ENCODE peak calls at places on chromosomes 6 and 20, in seven cellular contexts. N, G, R, X, L, S and E are unnamed samples.

GRCh38 chr6:164337925-164338381 is 923.4 kb downstream of the QKI start:
- DNase-seq in X (no peak), S (no peak), N (no peak), G (no peak), R (no peak), L (no peak), E (no peak)

GRCh38 chr20:41649489-41649888 is 31.3 kb upstream of the CHD6 start:
- DNase-seq in R (no peak), N (no peak), S (no peak), L (no peak), G (no peak), X (no peak), E (no peak)

GRCh38 chr6:87623248-87623647 is 33.3 kb downstream of the ORC3 start:
- DNase-seq in X (no peak), G (peak; percentile 44), R (no peak), N (no peak), L (peak; percentile 6), S (no peak), E (no peak)

GRCh38 chr20:59598625-59599310 is 5.6 kb upstream of the PHACTR3 start:
- DNase-seq in S (peak; percentile 8), L (peak; percentile 55), R (peak; percentile 70), X (peak; percentile 85), G (peak; percentile 43), N (peak; percentile 14), E (no peak)

GRCh38 chr6:108168980-108169800 is 3.4 kb downstream of the NR2E1 start:
- DNase-seq in L (no peak), X (peak; percentile 54), S (no peak), N (no peak), G (peak; percentile 35), R (peak; percentile 54), E (no peak)

GRCh38 chr20:17856024-17856564 is 112.5 kb downstream of the SNX5 start:
- DNase-seq in L (peak; percentile 100), X (no peak), N (no peak), R (no peak), S (peak; percentile 75), G (no peak), E (no peak)

GRCh38 chr20:37378785-37379598 is 33.1 kb downstream of the SRC start:
- DNase-seq in R (no peak), X (no peak), S (no peak), N (peak; percentile 72), L (no peak), G (peak; percentile 58), E (no peak)

GRCh38 chr6:147065786-147066185 is 138.4 kb upstream of the STXBP5 start:
- DNase-seq in R (no peak), G (no peak), X (no peak), S (no peak), L (peak; percentile 34), N (no peak), E (no peak)

GRCh38 chr6:217048-217659 is 75.1 kb upstream of the DUSP22 start:
- DNase-seq in G (peak; percentile 22), R (peak; percentile 87), X (peak; percentile 66), S (no peak), L (peak; percentile 34), N (peak; percentile 5), E (no peak)

GRCh38 chr6:81380718-81381338 is 371.7 kb downstream of the TENT5A start:
- DNase-seq in G (no peak), S (no peak), N (no peak), L (peak; percentile 77), R (no peak), X (no peak), E (no peak)

GRCh38 chr20:64032706-64033624 is 3.0 kb upstream of the C20orf204 start:
- DNase-seq in R (no peak), X (peak; percentile 24), S (no peak), G (no peak), L (no peak), N (no peak), E (no peak)
- H4K20me1 ChIP-seq in R (no peaks in the 10 kb centered on the region), X (peaks cover 10% of the 10 kb centered on the region), S (no peaks in the 10 kb centered on the region), G (no peaks in the 10 kb centered on the region), L (no peaks in the 10 kb centered on the region), N (peaks cover 18% of the 10 kb centered on the region), E (no peaks in the 10 kb centered on the region)

DNA sequence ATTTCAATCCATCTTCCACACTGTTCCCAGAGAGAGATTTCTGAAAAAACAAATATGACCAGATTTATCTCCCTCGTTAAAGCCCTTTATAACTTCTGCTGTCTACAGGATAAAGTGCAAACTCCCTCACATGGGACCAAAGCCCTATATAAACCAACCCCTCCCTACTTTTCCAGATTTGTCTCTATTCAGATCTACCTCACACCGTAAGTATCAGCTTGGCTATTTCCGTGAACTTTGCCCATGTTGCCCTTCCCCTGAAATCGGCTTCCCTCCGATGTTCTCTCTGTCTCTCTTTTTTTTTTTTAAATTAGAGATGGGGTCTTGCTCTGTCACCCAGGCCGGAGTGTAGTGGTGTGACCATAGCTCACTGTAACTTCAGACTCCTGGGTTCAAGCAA is 12.1 kb upstream of the FAM8A1 start:
- DNase-seq in X (no peak), N (no peak), S (no peak), L (no peak), G (no peak), R (no peak), E (no peak)
- H4K20me1 ChIP-seq in X (no peaks in the 10 kb centered on the region), N (no peaks in the 10 kb centered on the region), S (no peaks in the 10 kb centered on the region), L (no peaks in the 10 kb centered on the region), G (no peaks in the 10 kb centered on the region), R (no peaks in the 10 kb centered on the region), E (no peaks in the 10 kb centered on the region)

DNA sequence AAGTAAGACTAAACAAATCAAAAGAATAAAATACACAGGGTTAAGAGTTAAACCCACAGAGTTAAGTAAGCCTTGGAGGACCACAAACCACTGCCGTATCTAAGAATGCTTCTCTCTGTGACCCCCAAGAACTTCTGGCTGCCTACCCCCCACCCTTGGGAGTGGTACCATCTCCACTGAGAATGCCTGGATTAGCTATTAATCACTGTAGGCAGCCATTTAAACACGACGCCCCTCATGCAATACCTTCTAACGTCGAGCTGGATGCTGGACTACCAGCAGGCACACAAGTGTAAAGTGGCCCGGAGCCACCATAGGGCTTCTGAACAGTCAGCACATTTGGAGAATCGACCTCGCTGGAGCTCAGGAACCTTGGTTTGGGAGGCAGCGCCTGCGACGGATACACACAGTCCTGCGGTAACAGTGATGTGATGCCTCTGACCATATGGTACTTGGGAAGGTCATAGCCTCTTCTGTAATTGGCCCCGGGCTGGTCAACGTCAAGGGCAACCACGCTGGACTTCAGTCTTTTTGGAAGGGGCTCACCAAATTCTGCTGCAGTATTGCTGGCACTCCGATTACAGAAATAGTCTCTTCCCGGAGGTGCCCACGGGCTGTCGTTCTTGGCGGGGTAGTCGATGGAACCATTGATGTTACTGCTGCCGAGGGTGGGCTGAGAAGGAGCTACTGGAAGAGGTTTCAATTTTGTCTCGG is 18.0 kb downstream of the ZNF217 start:
- DNase-seq in L (no peak), X (no peak), R (no peak), G (no peak), S (no peak), N (no peak), E (no peak)
- H4K20me1 ChIP-seq in L (peaks cover 60% of the 10 kb centered on the region), X (peaks cover 77% of the 10 kb centered on the region), R (peaks cover 2% of the 10 kb centered on the region), G (peaks cover 5% of the 10 kb centered on the region), S (no peaks in the 10 kb centered on the region), N (peaks cover 48% of the 10 kb centered on the region), E (peaks cover 6% of the 10 kb centered on the region)

DNA sequence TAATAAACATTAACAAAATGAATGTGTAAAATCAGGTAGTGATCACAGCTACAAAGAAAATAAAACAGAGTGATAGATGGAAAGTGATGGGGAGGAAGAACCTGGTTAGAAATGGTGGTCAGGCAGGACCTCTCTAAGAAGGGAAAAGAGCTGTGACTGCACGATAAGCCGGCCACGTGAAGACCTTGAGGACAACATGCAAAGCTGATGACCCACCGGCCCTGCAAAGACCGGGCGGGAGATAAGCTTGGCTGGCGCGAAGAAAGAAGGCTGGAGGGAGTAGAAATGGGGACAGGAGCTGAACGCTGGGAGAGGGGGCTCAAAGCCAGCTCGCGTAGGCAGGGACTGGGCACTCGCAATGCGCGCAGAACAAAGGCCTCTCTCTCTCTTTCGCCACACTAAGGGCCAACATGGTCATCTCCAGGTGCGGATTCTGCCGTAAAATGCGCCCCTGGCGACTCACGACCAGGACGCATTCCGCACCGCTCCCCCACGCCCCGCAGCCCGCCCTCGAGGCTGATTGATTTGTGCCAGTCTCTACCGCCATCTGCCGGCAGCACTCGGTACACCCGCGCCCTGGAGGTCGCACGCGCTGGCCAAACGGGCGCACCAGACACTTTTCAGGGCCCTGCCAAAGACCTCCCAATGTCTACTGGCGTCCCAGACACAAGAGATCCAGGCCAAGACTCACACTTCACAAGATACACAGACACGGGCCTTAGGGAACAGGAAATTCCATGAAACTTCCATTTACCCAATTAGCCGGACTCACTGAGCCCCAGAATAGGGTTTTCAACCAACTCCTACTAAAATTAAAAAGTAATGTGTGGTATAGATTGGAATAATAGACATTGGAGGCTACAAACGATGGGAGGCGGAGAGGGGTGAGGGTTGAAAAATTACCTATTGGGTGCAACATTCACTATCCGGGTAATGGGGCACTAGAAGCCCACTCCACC is 9.4 kb downstream of the DEFB132 start:
- DNase-seq in X (peak; percentile 91), S (peak; percentile 58), G (peak; percentile 83), L (peak; percentile 92), N (peak; percentile 86), R (peak; percentile 97), E (peak; percentile 25)
- H4K20me1 ChIP-seq in X (no peaks in the 10 kb centered on the region), S (no peaks in the 10 kb centered on the region), G (no peaks in the 10 kb centered on the region), L (no peaks in the 10 kb centered on the region), N (no peaks in the 10 kb centered on the region), R (no peaks in the 10 kb centered on the region), E (no peaks in the 10 kb centered on the region)

GRCh38 chr6:37048851-37049734 is 43.6 kb downstream of the FGD2 start:
- DNase-seq in S (peak; percentile 96), G (peak; percentile 84), R (no peak), N (peak; percentile 47), L (no peak), X (no peak), E (no peak)

GRCh38 chr6:37049990-37050853 is 44.8 kb downstream of the FGD2 start:
- DNase-seq in L (no peak), X (no peak), N (no peak), R (no peak), S (no peak), G (no peak), E (no peak)

GRCh38 chr6:37050854-37051137 is 45.3 kb downstream of the FGD2 start:
- DNase-seq in X (no peak), G (no peak), N (no peak), L (no peak), R (no peak), S (no peak), E (no peak)

GRCh38 chr6:37047933-37048850 is 42.7 kb downstream of the FGD2 start:
- DNase-seq in N (no peak), G (no peak), S (no peak), L (no peak), R (no peak), X (no peak), E (no peak)

DNA sequence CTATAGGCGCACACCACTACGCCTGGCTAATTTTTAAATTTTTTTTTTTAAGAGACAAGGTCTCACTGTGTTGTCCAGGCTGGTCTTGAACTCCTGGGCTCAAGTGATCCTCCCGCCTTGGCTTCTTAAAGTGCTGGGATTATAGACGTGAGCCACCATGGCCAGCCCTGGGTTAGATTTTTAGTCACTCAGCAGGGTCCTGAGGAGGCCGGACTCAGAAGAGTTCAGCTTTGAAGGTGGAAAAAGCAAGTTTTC is 44.2 kb downstream of the FGD2 start:
- DNase-seq in R (no peak), G (no peak), L (no peak), X (no peak), N (no peak), S (no peak), E (no peak)
- H4K20me1 ChIP-seq in R (no peaks in the 10 kb centered on the region), G (no peaks in the 10 kb centered on the region), L (no peaks in the 10 kb centered on the region), X (no peaks in the 10 kb centered on the region), N (no peaks in the 10 kb centered on the region), S (no peaks in the 10 kb centered on the region), E (no peaks in the 10 kb centered on the region)